ENCODE peak calls at places on chromosomes 1 and 21, in six cellular contexts. I is psoas muscle; U is BE2C; Z is activated CD4-positive, alpha-beta T cell treated with anti-CD3 and anti-CD28 coated beads for 36 hours; F is progenitor cell of endocrine pancreas; M is HS-5. N is an unnamed sample.

GRCh38 chr1:235206533-235207201 is 45.6 kb upstream of the RBM34 start:
- DNase-seq in Z (peak), U (no peak), M (no peak), F (no peak), I (no peak), N (no peak)

GRCh38 chr1:93340090-93340489 is 5.6 kb upstream of the DR1 start:
- DNase-seq in F (no peak), I (no peak), U (no peak), M (no peak), Z (no peak), N (no peak)

GRCh38 chr1:76066390-76066789 is 8.2 kb upstream of the ST6GALNAC3 start:
- DNase-seq in Z (no peak), F (no peak), U (no peak), M (peak), I (no peak), N (no peak)

GRCh38 chr1:94055459-94056122 is 65.4 kb downstream of the ABCA4 start:
- DNase-seq in Z (no peak), F (no peak), U (no peak), I (no peak), M (peak), N (no peak)

GRCh38 chr1:101227837-101228236 is 9.0 kb upstream of the S1PR1 start:
- DNase-seq in Z (no peak), U (no peak), I (no peak), F (no peak), M (no peak), N (no peak)

GRCh38 chr21:36980280-36981048 is 14.0 kb upstream of the HLCS start:
- DNase-seq in U (peak), Z (peak), M (no peak), F (peak), I (peak), N (no peak)

GRCh38 chr1:218553197-218553596 is 208.1 kb downstream of the TGFB2 start:
- DNase-seq in F (no peak), Z (no peak), I (no peak), M (no peak), U (peak), N (no peak)

GRCh38 chr1:119674110-119674509 is 26.0 kb upstream of the ZNF697 start:
- DNase-seq in M (peak), F (no peak), U (no peak), Z (no peak), I (no peak), N (no peak)

GRCh38 chr1:66335859-66336640 is 197.9 kb upstream of the SGIP1 start:
- DNase-seq in F (no peak), U (no peak), I (peak), M (no peak), Z (peak), N (peak)

GRCh38 chr1:2091611-2092604 is 41.7 kb downstream of the PRKCZ start:
- DNase-seq in I (no peak), U (peak), Z (peak), M (no peak), F (peak), N (peak)